ENCODE peak calls at places on chromosomes 1 and 21, in ten cellular contexts. W is cardiac muscle cell; M is small intestine; B is effector memory CD4-positive, alpha-beta T cell; Z is AG08396; A is neural progenitor cell; O is iPS-NIHi11; C is activated CD8-positive, alpha-beta memory T cell treated with anti-CD3 and anti-CD28 coated beads for 4 hours; J is GM03348; S is anterior cingulate cortex. I is an unnamed sample.

GRCh38 chr1:32828341-32828740 is 10.9 kb downstream of the S100PBP start:
- DNase-seq in W (no peak), M (no peak), B (no peak), Z (no peak), A (no peak), O (no peak), C (no peak), J (no peak), S (no peak), I (no peak)

GRCh38 chr1:116910379-116911165 is 856 bp downstream of the PTGFRN start:
- DNase-seq in W (peak), M (peak), B (peak), Z (no peak), A (peak), O (peak), C (no peak), J (peak), S (no peak), I (no peak)

GRCh38 chr1:10848109-10848684 is 51.8 kb upstream of the CASZ1 start:
- DNase-seq in W (no peak), M (no peak), B (no peak), Z (no peak), A (no peak), O (no peak), C (no peak), J (no peak), S (no peak), I (no peak)

GRCh38 chr21:43367296-43367695 is 59.6 kb downstream of the SIK1 start:
- DNase-seq in W (no peak), M (no peak), B (no peak), Z (no peak), A (no peak), O (no peak), C (no peak), J (no peak), S (no peak), I (no peak)

GRCh38 chr1:222182641-222183040 is 365.3 kb downstream of the HHIPL2 start:
- DNase-seq in W (no peak), M (no peak), B (no peak), Z (no peak), A (no peak), O (no peak), C (no peak), J (no peak), S (no peak), I (no peak)

GRCh38 chr1:16175610-16176553 is 20.0 kb upstream of the EPHA2 start:
- DNase-seq in W (peak), M (peak), B (no peak), Z (peak), A (peak), O (no peak), C (no peak), J (peak), S (no peak), I (no peak)

GRCh38 chr1:5709461-5709860 is 282.8 kb downstream of the NPHP4 start:
- DNase-seq in W (no peak), M (no peak), B (no peak), Z (no peak), A (no peak), O (no peak), C (no peak), J (no peak), S (no peak), I (no peak)

GRCh38 chr1:6180578-6181311 is 624 bp upstream of the CHD5 start:
- DNase-seq in W (peak), M (no peak), B (no peak), Z (no peak), A (peak), O (peak), C (no peak), J (no peak), S (no peak), I (no peak)

GRCh38 chr1:11842154-11843041 is 5.2 kb downstream of the NPPA start:
- DNase-seq in W (no peak), M (no peak), B (no peak), Z (no peak), A (no peak), O (no peak), C (no peak), J (no peak), S (no peak), I (no peak)

GRCh38 chr1:54653036-54653435 is 11.4 kb downstream of the MROH7 start:
- DNase-seq in W (no peak), M (no peak), B (no peak), Z (peak), A (no peak), O (no peak), C (no peak), J (peak), S (no peak), I (no peak)

GRCh38 chr1:2351723-2352122 is 39.6 kb downstream of the MORN1 start:
- DNase-seq in W (no peak), M (no peak), B (no peak), Z (no peak), A (no peak), O (no peak), C (no peak), J (no peak), S (no peak), I (no peak)

GRCh38 chr1:202056644-202057334 is 46.4 kb downstream of the ELF3 start:
- DNase-seq in W (no peak), M (peak), B (no peak), Z (no peak), A (no peak), O (peak), C (no peak), J (no peak), S (no peak), I (no peak)

GRCh38 chr1:241822846-241823245 is 25.2 kb upstream of the EXO1 start:
- DNase-seq in W (no peak), M (no peak), B (no peak), Z (no peak), A (no peak), O (no peak), C (no peak), J (no peak), S (no peak), I (no peak)

GRCh38 chr1:206048582-206048981 is 4.4 kb upstream of the RHEX start:
- DNase-seq in W (no peak), M (peak), B (no peak), Z (no peak), A (peak), O (peak), C (no peak), J (no peak), S (no peak), I (peak)

GRCh38 chr1:198749279-198749678 is 110.4 kb downstream of the PTPRC start:
- DNase-seq in W (no peak), M (no peak), B (no peak), Z (no peak), A (no peak), O (no peak), C (no peak), J (no peak), S (no peak), I (no peak)

GRCh38 chr1:206823725-206824124 is 41.7 kb upstream of the IL20 start:
- DNase-seq in W (no peak), M (no peak), B (no peak), Z (no peak), A (no peak), O (no peak), C (no peak), J (peak), S (no peak), I (no peak)

GRCh38 chr21:21247441-21247840 is 249.2 kb downstream of the NCAM2 start:
- DNase-seq in W (no peak), M (no peak), B (no peak), Z (no peak), A (no peak), O (no peak), C (no peak), J (no peak), S (no peak), I (no peak)

GRCh38 chr1:230321341-230321740 is 104.8 kb downstream of the PGBD5 start:
- DNase-seq in W (no peak), M (no peak), B (no peak), Z (no peak), A (no peak), O (no peak), C (no peak), J (no peak), S (no peak), I (no peak)

GRCh38 chr1:109556563-109556962 is 8.1 kb downstream of the GNAI3 start:
- DNase-seq in W (no peak), M (no peak), B (no peak), Z (no peak), A (no peak), O (no peak), C (no peak), J (no peak), S (no peak), I (no peak)

GRCh38 chr1:112011231-112011630 is 21.8 kb upstream of the KCND3 start:
- DNase-seq in W (no peak), M (no peak), B (no peak), Z (peak), A (no peak), O (no peak), C (no peak), J (peak), S (no peak), I (peak)

GRCh38 chr1:8698012-8698411 is 119.4 kb downstream of the RERE start:
- DNase-seq in W (no peak), M (no peak), B (no peak), Z (no peak), A (no peak), O (no peak), C (no peak), J (no peak), S (no peak), I (no peak)

GRCh38 chr1:44778705-44779576 is 3.6 kb downstream of the RPS8 start:
- DNase-seq in W (no peak), M (no peak), B (no peak), Z (no peak), A (no peak), O (no peak), C (no peak), J (no peak), S (no peak), I (no peak)

GRCh38 chr1:117826551-117827078 is 102.8 kb downstream of the GDAP2 start:
- DNase-seq in W (no peak), M (no peak), B (no peak), Z (peak), A (no peak), O (no peak), C (no peak), J (peak), S (no peak), I (peak)

GRCh38 chr1:3905953-3906671 is 6.0 kb upstream of the C1orf174 start:
- DNase-seq in W (no peak), M (peak), B (no peak), Z (no peak), A (no peak), O (no peak), C (no peak), J (no peak), S (no peak), I (no peak)

GRCh38 chr1:43994794-43995790 is 3.7 kb downstream of the CCDC24 start:
- DNase-seq in W (peak), M (peak), B (no peak), Z (no peak), A (peak), O (peak), C (no peak), J (peak), S (no peak), I (no peak)

GRCh38 chr1:206705744-206706297 is 21.1 kb downstream of the MAPKAPK2 start:
- DNase-seq in W (no peak), M (no peak), B (no peak), Z (no peak), A (no peak), O (no peak), C (no peak), J (no peak), S (no peak), I (no peak)

GRCh38 chr1:64687725-64688285 is 57.1 kb upstream of the RAVER2 start:
- DNase-seq in W (no peak), M (no peak), B (no peak), Z (no peak), A (no peak), O (no peak), C (no peak), J (no peak), S (no peak), I (no peak)

GRCh38 chr1:247370786-247371732 is 39.4 kb upstream of the ZNF496 start:
- DNase-seq in W (no peak), M (no peak), B (no peak), Z (no peak), A (no peak), O (no peak), C (no peak), J (no peak), S (no peak), I (no peak)